ENCODE peak calls at places on chromosome 4, in five cellular contexts. L is H9, W is WERI-Rb-1, V is NB4, N is mesothelial cell of epicardium. T is an unnamed sample.
A peak's percentile ranks its signal among the peaks of the same experiment; 100 is the strongest.

GRCh38 chr4:1002631-1003251 is 8.7 kb upstream of the FGFRL1 start:
- DNase-seq in V (no peak), L (no peak), W (no peak), N (no peak), T (no peak)

GRCh38 chr4:153655928-153656327 is 28.2 kb upstream of the TLR2 start:
- DNase-seq in W (no peak), N (no peak), V (peak; percentile 75), L (no peak), T (peak; percentile 76)

GRCh38 chr4:52935317-52935716 is 73.2 kb downstream of the RASL11B start:
- DNase-seq in L (no peak), W (no peak), N (no peak), V (no peak), T (peak; percentile 5)

GRCh38 chr4:122669911-122670738 is 49.3 kb upstream of the IL21 start:
- DNase-seq in L (no peak), W (no peak), V (no peak), N (no peak), T (no peak)

GRCh38 chr4:85725727-85726170 is 250.8 kb downstream of the ARHGAP24 start:
- DNase-seq in L (no peak), W (no peak), N (no peak), V (peak; percentile 81), T (no peak)

GRCh38 chr4:24743931-24744330 is 51.4 kb upstream of the SOD3 start:
- DNase-seq in W (peak; percentile 25), L (peak; percentile 73), N (no peak), V (no peak), T (no peak)

GRCh38 chr4:37528161-37528560 is 158.0 kb downstream of the RELL1 start:
- DNase-seq in N (no peak), L (no peak), W (no peak), V (peak; percentile 73), T (peak; percentile 88)

GRCh38 chr4:57462843-57463242 is 352.7 kb upstream of the IGFBP7 start:
- DNase-seq in N (no peak), L (no peak), V (no peak), W (no peak), T (no peak)

GRCh38 chr4:42436950-42437349 is 39.7 kb downstream of the SHISA3 start:
- DNase-seq in L (no peak), W (no peak), N (no peak), V (no peak), T (no peak)

GRCh38 chr4:62014982-62015739 is 815.0 kb downstream of the ADGRL3 start:
- DNase-seq in V (no peak), N (no peak), W (no peak), L (no peak), T (peak; percentile 23)

GRCh38 chr4:76168688-76169087 is 20.5 kb upstream of the NUP54 start:
- DNase-seq in W (no peak), V (no peak), L (no peak), N (no peak), T (no peak)

GRCh38 chr4:40492747-40493146 is 136.9 kb downstream of the RBM47 start:
- DNase-seq in N (no peak), W (no peak), L (no peak), V (no peak), T (no peak)

GRCh38 chr4:80186666-80187065 is 10.6 kb upstream of the PRDM8 start:
- DNase-seq in W (peak; percentile 78), L (no peak), N (no peak), V (no peak), T (no peak)

GRCh38 chr4:124806403-124806802 is 93.9 kb upstream of the ANKRD50 start:
- DNase-seq in V (no peak), N (no peak), W (no peak), L (no peak), T (peak; percentile 34)

GRCh38 chr4:124278477-124278876 is 434.1 kb downstream of the ANKRD50 start:
- DNase-seq in W (no peak), V (no peak), L (no peak), N (no peak), T (peak; percentile 13)

GRCh38 chr4:112031712-112032328 is 113.4 kb upstream of the FAM241A start:
- DNase-seq in N (no peak), V (peak; percentile 62), W (peak; percentile 46), L (no peak), T (peak; percentile 67)
- TF ChIP-seq CTCF in N (peak; percentile 74), V (peak; percentile 35), W (peak; percentile 38), L (peak; percentile 88), T (peak; percentile 72)

GRCh38 chr4:46329118-46329976 is 60.6 kb downstream of the GABRA2 start:
- DNase-seq in N (no peak), L (peak; percentile 46), W (peak; percentile 68), V (peak; percentile 54), T (peak; percentile 30)

DNA sequence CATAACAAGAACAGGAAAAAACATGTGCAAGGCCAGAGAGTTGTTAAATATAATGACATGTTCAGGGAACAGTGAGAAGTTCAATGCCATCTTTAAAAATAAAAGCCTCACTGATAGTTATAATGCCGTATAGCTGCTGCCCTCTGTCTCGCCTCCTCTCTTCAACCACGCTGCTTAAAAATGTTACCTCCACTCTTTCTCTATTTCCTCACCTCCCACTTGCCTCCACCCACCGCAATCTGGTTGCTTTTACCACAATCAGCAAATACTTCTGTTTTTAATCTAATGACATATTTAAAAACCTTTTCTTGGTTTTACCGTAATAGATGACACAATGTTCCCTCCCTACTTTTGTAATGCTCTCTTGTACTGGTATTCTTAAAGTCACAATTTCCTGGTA is 66.0 kb downstream of the GABRA2 start:
- DNase-seq in L (no peak), W (no peak), V (no peak), N (no peak), T (no peak)
- TF ChIP-seq CTCF in L (no peak), W (no peak), V (no peak), N (no peak), T (no peak)

DNA sequence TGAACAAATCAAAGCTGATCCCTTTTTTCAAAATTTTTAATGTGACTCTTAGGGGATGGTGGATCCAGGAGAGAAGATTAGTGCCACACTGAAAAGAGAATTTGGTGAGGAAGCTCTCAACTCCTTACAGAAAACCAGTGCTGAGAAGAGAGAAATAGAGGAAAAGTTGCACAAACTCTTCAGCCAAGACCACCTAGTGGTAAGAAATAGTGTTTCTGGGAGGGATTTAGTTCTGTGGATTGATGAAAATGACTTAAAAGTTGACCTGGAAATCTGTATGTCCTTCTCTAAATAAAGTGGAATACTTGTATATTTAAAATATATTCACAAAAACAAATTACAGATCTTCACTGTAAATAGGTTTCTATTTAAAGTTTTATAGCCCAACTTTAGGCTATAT is 29.2 kb downstream of the NUDT9 start:
- DNase-seq in N (no peak), L (no peak), W (no peak), V (no peak), T (no peak)
- TF ChIP-seq CTCF in N (peak; percentile 10), L (peak; percentile 36), W (no peak), V (no peak), T (no peak)

GRCh38 chr4:47705326-47705981 is 132.4 kb downstream of the CORIN start:
- DNase-seq in N (no peak), W (no peak), L (no peak), V (peak; percentile 73), T (peak; percentile 30)
- TF ChIP-seq CTCF in N (peak; percentile 63), W (peak; percentile 36), L (peak; percentile 68), V (peak; percentile 34), T (peak; percentile 48)

DNA sequence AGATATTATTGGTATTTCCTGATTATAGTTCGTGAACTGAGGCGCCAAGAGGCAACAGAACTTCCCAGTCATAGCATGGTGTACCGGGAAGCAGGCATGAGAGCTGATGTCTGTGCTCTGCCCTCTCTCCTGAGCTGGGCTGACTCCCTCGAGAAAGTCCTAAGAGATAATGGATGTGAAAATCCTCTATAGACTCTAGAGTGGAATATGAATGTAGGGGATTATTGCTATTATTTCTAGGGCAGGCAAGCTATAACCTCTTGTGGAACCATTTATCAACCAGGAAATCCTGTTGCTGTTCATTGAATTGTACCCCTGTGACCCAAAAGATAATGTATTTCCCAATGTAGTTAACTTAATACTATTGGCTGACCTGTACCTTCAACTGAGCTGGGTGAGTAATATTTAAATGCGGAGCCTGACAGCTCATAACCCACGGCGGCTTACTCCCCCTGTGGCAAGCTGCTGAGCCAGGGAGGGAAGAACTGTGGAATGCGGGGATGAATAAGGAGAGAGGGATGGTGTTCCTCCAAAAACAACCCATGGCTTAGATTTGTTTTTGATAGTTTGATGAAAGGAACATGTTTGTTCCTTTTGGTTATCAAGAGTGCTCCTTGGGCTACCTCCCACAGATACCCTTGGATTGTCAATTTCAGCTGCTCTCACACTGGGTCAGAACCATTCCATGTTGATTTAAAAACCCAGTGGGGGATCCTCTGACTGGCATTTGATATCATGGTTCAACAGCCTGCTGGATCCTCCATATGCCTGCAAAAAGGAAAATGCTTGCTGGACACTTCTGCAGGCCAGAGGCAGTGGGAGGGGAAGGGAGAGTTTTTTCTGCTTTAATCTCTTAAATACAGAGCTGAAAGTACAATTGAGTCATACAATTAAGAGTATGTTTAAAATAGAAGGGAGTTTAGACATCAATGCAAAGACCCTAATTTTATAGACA is 339.0 kb upstream of the BOD1L1 start:
- DNase-seq in W (no peak), L (no peak), V (no peak), N (no peak), T (peak; percentile 84)
- TF ChIP-seq CTCF in W (no peak), L (no peak), V (no peak), N (no peak), T (peak; percentile 30)

GRCh38 chr4:137823007-137823406 is 290.7 kb upstream of the PCDH18 start:
- DNase-seq in V (no peak), W (no peak), L (no peak), N (no peak), T (peak; percentile 41)

GRCh38 chr4:137825505-137825904 is 293.2 kb upstream of the PCDH18 start:
- DNase-seq in L (no peak), N (no peak), W (no peak), V (no peak), T (no peak)

DNA sequence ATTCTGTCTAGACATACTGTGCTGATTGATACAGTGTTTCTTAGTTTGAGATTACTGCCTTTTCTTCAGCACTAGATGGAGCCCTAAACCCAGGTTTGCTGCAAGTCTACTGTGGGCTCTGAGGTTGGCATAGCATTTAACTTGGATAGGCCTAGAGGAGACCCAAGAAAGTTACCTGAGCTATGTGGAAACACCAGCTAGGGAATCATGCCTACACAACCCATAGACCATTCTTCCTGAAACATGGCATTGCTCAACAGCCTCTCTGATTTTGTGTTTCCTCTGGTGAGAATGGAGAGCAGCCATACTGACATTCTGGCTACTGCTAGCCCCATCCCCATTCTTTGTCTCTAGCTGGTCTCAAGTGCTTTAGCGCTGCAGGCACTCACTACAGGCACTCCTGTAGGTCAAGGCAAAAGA is 287.7 kb upstream of the PCDH18 start:
- DNase-seq in W (peak; percentile 50), L (peak; percentile 60), N (no peak), V (peak; percentile 59), T (peak; percentile 84)
- TF ChIP-seq CTCF in W (peak; percentile 63), L (peak; percentile 81), N (no peak), V (peak; percentile 49), T (peak; percentile 78)

DNA sequence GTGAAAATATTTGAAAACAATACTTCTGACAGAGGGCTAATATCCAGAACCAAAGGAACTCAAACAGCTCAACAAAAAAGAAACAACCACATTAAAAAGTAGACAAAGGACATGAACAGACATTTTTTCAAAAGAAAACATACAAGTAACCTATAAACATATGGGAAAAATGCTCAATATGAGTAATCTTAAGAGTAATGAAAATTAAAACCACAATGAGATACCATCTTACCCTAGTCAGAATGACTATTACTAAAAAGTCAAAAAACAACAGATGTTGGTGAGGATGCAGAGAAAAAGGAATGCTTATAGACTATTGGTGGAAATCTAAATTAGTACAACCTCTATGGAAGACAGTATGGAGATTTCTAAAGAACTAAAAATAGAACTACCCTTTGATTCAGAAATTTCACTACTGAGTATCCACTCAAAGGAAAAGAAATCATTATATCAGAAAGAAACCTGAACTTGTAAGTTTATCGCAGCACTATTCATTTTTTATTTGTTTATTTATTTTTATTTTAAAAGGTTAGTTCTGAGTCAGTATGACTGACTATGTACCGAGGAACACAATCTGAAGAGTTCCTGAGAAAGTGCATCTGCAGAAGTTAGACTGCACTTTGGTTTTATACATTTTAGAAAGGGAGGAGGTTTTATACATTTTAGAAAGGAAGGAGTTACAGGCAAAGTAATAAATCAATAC is 231.3 kb downstream of the INPP4B start:
- DNase-seq in V (no peak), N (no peak), W (no peak), L (no peak), T (no peak)
- TF ChIP-seq CTCF in V (no peak), N (no peak), W (no peak), L (no peak), T (no peak)

T was measured in epithelial cell of esophagus.